ENCODE peak calls at places on chromosomes 6 and 20, in five cellular contexts. L, S, P, O and Z are unnamed samples.
A peak's percentile ranks its signal among the peaks of the same experiment; 100 is the strongest.

GRCh38 chr6:5671604-5672559 is 334.8 kb downstream of the NRN1 start:
- DNase-seq in O (no peak), P (peak; percentile 66), L (no peak), S (no peak), Z (no peak)

GRCh38 chr6:44061375-44062104 is 65.7 kb downstream of the MRPL14 start:
- DNase-seq in O (no peak), L (no peak), P (no peak), S (no peak), Z (no peak)

GRCh38 chr6:104601756-104602155 is 258.0 kb downstream of the HACE1 start:
- DNase-seq in P (no peak), L (no peak), O (no peak), S (no peak), Z (no peak)

GRCh38 chr6:162262466-162263196 is 464.9 kb downstream of the PRKN start:
- DNase-seq in O (no peak), P (no peak), L (no peak), S (no peak), Z (no peak)

GRCh38 chr6:27630727-27631613 is 158.1 kb upstream of the ZNF184 start:
- DNase-seq in L (peak; percentile 45), P (no peak), O (no peak), S (peak; percentile 16), Z (peak; percentile 84)

GRCh38 chr6:33080127-33081089 is 4.6 kb downstream of the HLA-DPB1 start:
- DNase-seq in S (peak; percentile 72), O (peak; percentile 91), P (peak; percentile 89), L (no peak), Z (peak; percentile 66)

GRCh38 chr20:25527949-25528348 is 57.4 kb downstream of the NINL start:
- DNase-seq in L (no peak), S (no peak), O (no peak), P (no peak), Z (no peak)

GRCh38 chr20:10217517-10218410 is 866 bp upstream of the SNAP25 start:
- DNase-seq in O (no peak), L (peak; percentile 65), P (peak; percentile 69), S (peak; percentile 37), Z (peak; percentile 91)

GRCh38 chr20:20276806-20277530 is 90.9 kb upstream of the INSM1 start:
- DNase-seq in P (no peak), S (no peak), O (no peak), L (no peak), Z (peak; percentile 45)

GRCh38 chr6:153832543-153832942 is 206.5 kb upstream of the OPRM1 start:
- DNase-seq in O (no peak), P (no peak), L (no peak), S (no peak), Z (no peak)

GRCh38 chr6:28747631-28748157 is 176.1 kb downstream of the TRIM27 start:
- DNase-seq in S (no peak), O (peak; percentile 55), P (no peak), L (peak; percentile 51), Z (peak; percentile 29)

GRCh38 chr6:54579011-54579410 is 267.6 kb upstream of the FAM83B start:
- DNase-seq in L (no peak), P (no peak), S (no peak), O (no peak), Z (no peak)

GRCh38 chr6:101994521-101994920 is 601.0 kb downstream of the GRIK2 start:
- DNase-seq in L (no peak), S (no peak), P (no peak), O (no peak), Z (no peak)

GRCh38 chr6:44272999-44273566 is 2.8 kb downstream of the TMEM151B start:
- DNase-seq in L (no peak), P (no peak), O (no peak), S (no peak), Z (no peak)

GRCh38 chr6:35168461-35168861 is 27.3 kb upstream of the TCP11 start:
- DNase-seq in P (no peak), O (no peak), S (no peak), L (no peak), Z (no peak)

GRCh38 chr6:117137711-117138110 is 127.6 kb upstream of the VGLL2 start:
- DNase-seq in P (no peak), O (no peak), L (no peak), S (no peak), Z (no peak)

GRCh38 chr6:134714113-134714512 is 235.8 kb downstream of the ALDH8A1 start:
- DNase-seq in O (no peak), P (no peak), S (no peak), L (no peak), Z (no peak)

GRCh38 chr6:75204222-75204958 is 1.5 kb downstream of the COL12A1 start:
- DNase-seq in L (peak; percentile 67), P (peak; percentile 93), S (peak; percentile 78), O (peak; percentile 93), Z (peak; percentile 84)
- H3K27ac ChIP-seq in L (peak overlapping the region; percentile 83), P (peak overlapping the region; percentile 97), S (no peak overlapping the region), O (peak overlapping the region; percentile 96), Z (peak overlapping the region; percentile 67)

GRCh38 chr6:39823187-39823815 is 31.1 kb downstream of the DAAM2 start:
- DNase-seq in P (peak; percentile 90), S (peak; percentile 40), O (peak; percentile 94), L (no peak), Z (peak; percentile 83)
- TF ChIP-seq POLR2A in P (no peak), S (peak; percentile 18), O (no peak), L (no peak), Z (no peak)

DNA sequence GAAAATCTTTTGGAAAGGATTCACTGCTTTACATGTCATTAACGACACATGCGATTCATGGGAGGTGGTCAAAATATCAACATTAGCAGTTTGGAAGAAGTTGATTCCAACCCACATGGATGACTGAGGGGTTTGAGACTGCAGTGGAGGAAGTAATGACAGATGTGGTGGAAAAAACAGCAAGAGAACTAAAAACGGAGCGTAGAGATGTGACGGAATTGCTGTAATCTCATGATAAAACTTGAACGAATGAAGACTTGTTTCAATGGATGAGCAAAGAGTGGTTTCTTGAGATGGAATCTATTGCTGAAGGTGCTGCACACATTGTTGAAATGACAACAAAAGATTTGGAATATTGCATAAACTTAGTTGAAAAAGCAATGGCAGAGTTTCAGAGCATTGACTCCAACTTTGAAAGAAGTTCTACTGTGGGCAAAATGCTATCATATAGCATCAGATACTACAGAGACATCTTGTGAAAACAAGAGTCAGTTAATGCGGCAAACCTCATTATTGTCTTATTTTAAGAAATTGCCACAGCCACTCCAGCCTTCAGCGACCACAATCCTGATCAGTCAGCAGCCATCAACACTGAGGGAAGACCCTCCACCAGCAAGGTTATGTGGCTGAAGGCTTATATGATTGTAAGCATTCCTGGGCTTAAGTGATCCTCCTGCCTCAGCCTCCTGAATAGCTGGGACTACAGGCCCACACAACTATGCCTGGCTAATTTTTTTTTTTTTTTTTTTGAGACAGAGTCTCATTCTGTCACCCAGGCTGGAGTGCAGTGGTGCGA is 19.2 kb downstream of the SRSF3 start:
- DNase-seq in L (no peak), O (no peak), P (peak; percentile 39), S (no peak), Z (no peak)
- H3K4me1 ChIP-seq in L (peaks cover 40% of the 10 kb centered on the region), O (peaks cover 29% of the 10 kb centered on the region), P (no peaks in the 10 kb centered on the region), S (peaks cover 45% of the 10 kb centered on the region), Z (peaks cover 8% of the 10 kb centered on the region)

DNA sequence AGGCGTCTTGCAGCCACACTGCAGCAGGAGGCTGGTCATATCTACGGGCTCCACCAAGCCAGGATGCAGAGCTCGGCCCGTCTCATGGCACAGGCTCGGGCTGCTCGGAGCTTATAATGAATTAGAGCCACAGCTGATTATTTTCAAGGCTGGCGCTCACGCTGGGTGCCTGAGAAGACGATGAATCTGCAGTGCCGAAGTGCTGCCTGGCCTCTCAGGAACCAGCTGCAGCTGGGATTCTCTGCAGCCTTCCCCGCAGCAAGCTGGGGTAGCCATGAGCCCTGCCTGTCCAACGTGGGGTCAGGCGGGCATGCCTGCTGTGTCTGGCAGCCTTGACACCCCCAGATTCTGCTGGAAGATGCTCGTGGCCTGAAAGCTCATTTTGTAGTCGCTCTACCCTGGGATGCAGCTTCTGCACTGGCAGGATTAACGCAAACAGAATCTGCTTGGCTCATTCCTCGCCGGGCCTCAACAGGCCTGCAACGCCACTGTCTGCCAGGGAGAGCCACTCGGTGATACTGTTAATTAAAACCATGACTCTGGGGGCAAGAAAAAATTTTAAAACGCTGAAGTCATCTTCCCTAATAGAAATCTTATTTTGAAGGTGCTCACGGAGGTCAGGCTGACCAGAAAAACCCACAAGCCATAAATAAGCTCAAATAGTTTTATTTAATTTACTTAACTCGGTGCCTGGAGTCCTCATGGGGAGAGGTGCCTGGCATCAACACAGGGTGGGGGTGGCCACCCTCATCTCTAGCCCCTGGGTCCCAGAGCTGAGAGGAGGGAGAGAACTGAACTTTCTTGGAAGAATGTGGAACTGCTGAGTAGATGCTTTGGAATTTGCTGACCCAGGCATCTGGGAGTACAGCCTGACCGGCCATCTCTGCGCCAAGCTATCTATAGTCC is 104.5 kb downstream of the CDH26 start:
- DNase-seq in P (peak; percentile 46), L (no peak), O (no peak), S (no peak), Z (peak; percentile 45)
- H3K27ac ChIP-seq in P (peak overlapping the region; percentile 16), L (no peak overlapping the region), O (peak overlapping the region; percentile 14), S (no peak overlapping the region), Z (no peak overlapping the region)

GRCh38 chr6:143842902-143843688 is at the start of gene LTV1:
- DNase-seq in L (peak; percentile 91), S (peak; percentile 97), P (peak; percentile 99), O (peak; percentile 99), Z (peak; percentile 98)
- TF ChIP-seq POLR2A in L (peak; percentile 39), S (peak; percentile 85), P (peak; percentile 57), O (peak; percentile 18), Z (no peak)